ENCODE peak calls at places on chromosomes 13 and 19, in five cellular contexts. U is hepatocyte, Y is T follicular helper cell, G is transverse colon, N is ELR. C is an unnamed sample.

GRCh38 chr13:41942462-41943094 is 18.3 kb downstream of the VWA8 start:
- DNase-seq in G (no peak), Y (no peak), N (peak), U (peak), C (peak)

GRCh38 chr19:7986321-7987083 is 18.9 kb downstream of the ELAVL1 start:
- DNase-seq in G (no peak), Y (no peak), N (peak), U (no peak), C (no peak)

GRCh38 chr13:84821261-84821660 is 939.0 kb upstream of the SLITRK1 start:
- DNase-seq in N (peak), G (no peak), U (no peak), Y (no peak), C (no peak)

GRCh38 chr13:40777166-40777956 is 6.4 kb upstream of the MRPS31 start:
- DNase-seq in G (peak), Y (peak), N (peak), U (peak), C (peak)

GRCh38 chr13:20991741-20992520 is 69.5 kb downstream of the LATS2 start:
- DNase-seq in G (no peak), N (no peak), U (no peak), Y (no peak), C (no peak)

GRCh38 chr19:47765522-47766358 is 12.8 kb upstream of the SELENOW start:
- DNase-seq in U (peak), Y (no peak), N (peak), G (peak), C (peak)

GRCh38 chr13:100269837-100270236 is 180.9 kb downstream of the PCCA start:
- DNase-seq in Y (no peak), G (peak), U (no peak), N (peak), C (peak)

GRCh38 chr19:46068345-46069258 is 27.8 kb upstream of the IGFL4 start:
- DNase-seq in Y (no peak), G (peak), U (peak), N (peak), C (peak)

GRCh38 chr13:114281351-114282142 is at the start of gene UPF3A:
- DNase-seq in Y (peak), N (peak), G (peak), U (peak), C (peak)

GRCh38 chr13:111153977-111154332 is 38.8 kb downstream of the ARHGEF7 start:
- DNase-seq in N (peak), Y (peak), U (no peak), G (peak), C (no peak)

GRCh38 chr13:24615911-24616472 is 64.2 kb upstream of the ATP12A start:
- DNase-seq in U (no peak), G (no peak), N (no peak), Y (no peak), C (no peak)

GRCh38 chr13:98524793-98525192 is 52.1 kb downstream of the STK24 start:
- DNase-seq in U (no peak), N (no peak), Y (no peak), G (no peak), C (no peak)

GRCh38 chr19:33795370-33796163 is 1.1 kb upstream of the KCTD15 start:
- DNase-seq in G (peak), U (peak), N (peak), Y (no peak), C (peak)

GRCh38 chr13:86848716-86849115 is 822.5 kb upstream of the SLITRK5 start:
- DNase-seq in Y (no peak), N (no peak), U (no peak), G (no peak), C (no peak)

GRCh38 chr19:16376649-16377048 is 52.0 kb downstream of the KLF2 start:
- DNase-seq in N (peak), U (no peak), G (no peak), Y (no peak), C (peak)

GRCh38 chr19:17109962-17110598 is 34.5 kb downstream of the MYO9B start:
- DNase-seq in U (no peak), Y (no peak), G (peak), N (no peak), C (no peak)

GRCh38 chr19:46371371-46371901 is 24.5 kb downstream of the PPP5C start:
- DNase-seq in N (no peak), G (no peak), U (no peak), Y (no peak), C (no peak)

GRCh38 chr13:97307882-97308624 is 85.9 kb downstream of the MBNL2 start:
- DNase-seq in N (peak), Y (no peak), G (no peak), U (no peak), C (peak)

GRCh38 chr13:66218583-66218982 is 1011.6 kb downstream of the PCDH9 start:
- DNase-seq in U (no peak), G (no peak), Y (no peak), N (no peak), C (no peak)

GRCh38 chr13:58884353-58884752 is 1252.8 kb downstream of the PCDH17 start:
- DNase-seq in U (no peak), G (no peak), N (no peak), Y (no peak), C (no peak)

GRCh38 chr13:110957181-110957884 is 42.5 kb upstream of the ANKRD10 start:
- DNase-seq in G (no peak), U (no peak), N (peak), Y (no peak), C (no peak)

GRCh38 chr13:25064396-25064795 is 31.5 kb upstream of the PABPC3 start:
- DNase-seq in G (no peak), U (no peak), Y (no peak), N (no peak), C (no peak)

GRCh38 chr19:16159655-16160054 is 13.7 kb downstream of the CIB3 start:
- DNase-seq in N (no peak), G (no peak), U (no peak), Y (no peak), C (no peak)

GRCh38 chr19:55255618-55256423 is 3.0 kb downstream of the PPP6R1 start:
- DNase-seq in U (no peak), G (peak), N (peak), Y (peak), C (no peak)

GRCh38 chr19:41882568-41883462 is at the start of gene ARHGEF1:
- DNase-seq in U (peak), G (peak), Y (peak), N (peak), C (no peak)

GRCh38 chr19:7450243-7451223 is 38.3 kb downstream of the PEX11G start:
- DNase-seq in N (peak), G (no peak), U (peak), Y (no peak), C (peak)

GRCh38 chr19:17091758-17092333 is 16.3 kb downstream of the MYO9B start:
- DNase-seq in Y (no peak), N (no peak), U (no peak), G (peak), C (no peak)

GRCh38 chr13:113205428-113205931 is 3.0 kb downstream of the PCID2 start:
- DNase-seq in Y (no peak), G (no peak), U (no peak), N (no peak), C (no peak)

GRCh38 chr19:16920816-16921529 is 32.2 kb downstream of the F2RL3 start:
- DNase-seq in U (peak), N (peak), Y (no peak), G (no peak), C (no peak)

GRCh38 chr19:39499082-39499642 is 415 bp downstream of the DLL3 start:
- DNase-seq in G (no peak), N (no peak), U (peak), Y (no peak), C (no peak)

GRCh38 chr19:15439821-15440641 is 9.7 kb downstream of the WIZ start:
- DNase-seq in U (no peak), Y (no peak), G (no peak), N (no peak), C (no peak)

GRCh38 chr13:21670883-21671792 is at the start of gene FGF9:
- DNase-seq in G (peak), Y (peak), U (peak), N (peak), C (peak)

GRCh38 chr13:30766234-30766633 is 30.9 kb downstream of the ALOX5AP start:
- DNase-seq in Y (no peak), N (no peak), U (no peak), G (no peak), C (no peak)

GRCh38 chr13:30341815-30342570 is 34.6 kb upstream of the KATNAL1 start:
- DNase-seq in N (peak), U (peak), G (peak), Y (no peak), C (no peak)

GRCh38 chr19:53254451-53255341 is at the start of gene ZNF677:
- DNase-seq in Y (peak), U (peak), N (peak), G (peak), C (peak)

C was measured in SK-MEL-5.